ENCODE peak calls at places on chromosomes 1 and 21, in eight cellular contexts. L, D, I, C, S, N, E and A are unnamed samples.

GRCh38 chr1:46181343-46182260 is 5.3 kb upstream of the P3R3URF start:
- DNase-seq in L (no peak), D (peak; percentile 4), I (no peak), C (no peak), S (no peak), N (no peak), E (no peak), A (no peak)

GRCh38 chr1:202805886-202806511 is 2.2 kb downstream of the KDM5B start:
- DNase-seq in L (no peak), D (no peak), I (no peak), C (no peak), S (no peak), N (peak; percentile 43), E (no peak), A (no peak)

GRCh38 chr1:25926731-25927496 is 20.7 kb upstream of the STMN1 start:
- DNase-seq in L (no peak), D (no peak), I (no peak), C (no peak), S (peak; percentile 42), N (no peak), E (no peak), A (peak; percentile 75)

GRCh38 chr1:205698921-205699320 is 18.6 kb upstream of the SLC45A3 start:
- DNase-seq in L (no peak), D (no peak), I (no peak), C (no peak), S (no peak), N (no peak), E (no peak), A (no peak)

GRCh38 chr1:104797982-104798381 is 1048.3 kb downstream of the AMY1C start:
- DNase-seq in L (no peak), D (no peak), I (no peak), C (no peak), S (no peak), N (no peak), E (no peak), A (no peak)

GRCh38 chr1:205977348-205978014 is 25.7 kb downstream of the RAB7B start:
- DNase-seq in L (peak; percentile 87), D (peak; percentile 58), I (peak; percentile 84), C (peak; percentile 52), S (peak; percentile 66), N (peak; percentile 73), E (peak; percentile 87), A (peak; percentile 85)

GRCh38 chr1:226403522-226404034 is 4.3 kb downstream of the PARP1 start:
- DNase-seq in L (no peak), D (peak; percentile 2), I (no peak), C (no peak), S (peak; percentile 33), N (peak; percentile 48), E (peak; percentile 45), A (peak; percentile 34)

GRCh38 chr1:50720457-50721053 is 239.5 kb downstream of the FAF1 start:
- DNase-seq in L (no peak), D (no peak), I (no peak), C (no peak), S (no peak), N (no peak), E (no peak), A (no peak)

GRCh38 chr21:44935533-44935927 is 4.3 kb upstream of the SLX9 start:
- DNase-seq in L (no peak), D (no peak), I (no peak), C (no peak), S (no peak), N (no peak), E (no peak), A (no peak)

GRCh38 chr1:76075877-76076276 is 1.3 kb downstream of the ST6GALNAC3 start:
- DNase-seq in L (no peak), D (no peak), I (peak; percentile 23), C (no peak), S (no peak), N (no peak), E (no peak), A (no peak)

GRCh38 chr1:228228601-228229074 is 20.8 kb downstream of the OBSCN start:
- DNase-seq in L (no peak), D (peak; percentile 56), I (no peak), C (no peak), S (no peak), N (peak; percentile 78), E (peak; percentile 21), A (no peak)

GRCh38 chr1:235632538-235633219 is 16.9 kb downstream of the GNG4 start:
- DNase-seq in L (peak; percentile 97), D (no peak), I (no peak), C (no peak), S (no peak), N (no peak), E (peak; percentile 70), A (no peak)